ENCODE peak calls at places on chromosomes 4 and X, in ten cellular contexts. J is foreskin fibroblast, N is lower lobe of right lung, Q is AG04450, G is choroid plexus epithelial cell, D is AG10803, K is neural progenitor cell, P is WERI-Rb-1, C is epithelial cell of esophagus, I is endothelial cell. F is an unnamed sample.

GRCh38 chr4:961651-962230 is 11.6 kb downstream of the DGKQ start:
- DNase-seq in J (no peak), N (no peak), Q (no peak), G (no peak), D (no peak), K (no peak), P (no peak), C (peak), I (no peak), F (peak)

GRCh38 chr4:42328978-42329377 is 68.3 kb upstream of the SHISA3 start:
- DNase-seq in J (no peak), N (no peak), Q (no peak), G (no peak), D (no peak), K (no peak), P (no peak), C (no peak), I (no peak), F (no peak)

GRCh38 chrX:41952102-41952501 is 28.7 kb upstream of the CASK start:
- DNase-seq in J (no peak), N (no peak), Q (no peak), G (no peak), D (no peak), K (no peak), P (no peak), C (peak), I (no peak), F (no peak)

GRCh38 chrX:19723427-19723826 is 164.0 kb downstream of the SH3KBP1 start:
- DNase-seq in J (no peak), N (no peak), Q (no peak), G (no peak), D (no peak), K (no peak), P (no peak), C (peak), I (no peak), F (no peak)

GRCh38 chr4:55038176-55038890 is 87.1 kb downstream of the KDR start:
- DNase-seq in J (peak), N (no peak), Q (no peak), G (peak), D (peak), K (no peak), P (no peak), C (peak), I (no peak), F (no peak)

GRCh38 chr4:106444557-106444956 is 76.0 kb upstream of the GIMD1 start:
- DNase-seq in J (peak), N (no peak), Q (no peak), G (peak), D (peak), K (no peak), P (no peak), C (no peak), I (no peak), F (no peak)

GRCh38 chrX:114181195-114181594 is 402.7 kb upstream of the HTR2C start:
- DNase-seq in J (no peak), N (no peak), Q (no peak), G (no peak), D (no peak), K (no peak), P (no peak), C (no peak), I (no peak), F (no peak)

GRCh38 chr4:165489786-165490185 is 111.0 kb downstream of the CPE start:
- DNase-seq in J (no peak), N (no peak), Q (no peak), G (peak), D (peak), K (no peak), P (no peak), C (peak), I (no peak), F (no peak)

GRCh38 chr4:60463846-60464502 is 736.2 kb upstream of the ADGRL3 start:
- DNase-seq in J (no peak), N (no peak), Q (peak), G (peak), D (no peak), K (peak), P (peak), C (peak), I (peak), F (no peak)

GRCh38 chrX:24395775-24396174 is 35.3 kb downstream of the SUPT20HL1 start:
- DNase-seq in J (peak), N (no peak), Q (peak), G (peak), D (peak), K (peak), P (peak), C (peak), I (peak), F (no peak)

GRCh38 chr4:185411833-185412232 is 13.9 kb downstream of the UFSP2 start:
- DNase-seq in J (no peak), N (no peak), Q (no peak), G (no peak), D (no peak), K (no peak), P (no peak), C (no peak), I (no peak), F (no peak)

GRCh38 chrX:111375747-111376146 is 36.2 kb downstream of the DCX start:
- DNase-seq in J (no peak), N (no peak), Q (no peak), G (peak), D (no peak), K (peak), P (no peak), C (peak), I (peak), F (no peak)

GRCh38 chr4:107913283-107913899 is 18.0 kb upstream of the CYP2U1 start:
- DNase-seq in J (peak), N (no peak), Q (peak), G (peak), D (peak), K (peak), P (peak), C (peak), I (peak), F (no peak)

GRCh38 chr4:173990126-173990878 is 293.2 kb downstream of the FBXO8 start:
- DNase-seq in J (peak), N (no peak), Q (no peak), G (peak), D (peak), K (peak), P (peak), C (peak), I (peak), F (no peak)

GRCh38 chr4:11455201-11455835 is 26.6 kb upstream of the HS3ST1 start:
- DNase-seq in J (no peak), N (no peak), Q (no peak), G (no peak), D (no peak), K (no peak), P (no peak), C (no peak), I (no peak), F (no peak)

GRCh38 chr4:102288497-102288896 is 56.8 kb downstream of the SLC39A8 start:
- DNase-seq in J (no peak), N (no peak), Q (no peak), G (no peak), D (no peak), K (no peak), P (no peak), C (no peak), I (no peak), F (no peak)

GRCh38 chr4:67198757-67199156 is 346.5 kb downstream of the CENPC start:
- DNase-seq in J (no peak), N (no peak), Q (no peak), G (peak), D (no peak), K (no peak), P (peak), C (peak), I (peak), F (no peak)

GRCh38 chr4:14726441-14727405 is 275.6 kb upstream of the CPEB2 start:
- DNase-seq in J (peak), N (no peak), Q (no peak), G (peak), D (no peak), K (no peak), P (no peak), C (peak), I (no peak), F (no peak)

GRCh38 chr4:154973636-154974035 is 192.6 kb downstream of the RBM46 start:
- DNase-seq in J (no peak), N (no peak), Q (no peak), G (no peak), D (no peak), K (no peak), P (no peak), C (peak), I (no peak), F (no peak)

GRCh38 chrX:54891573-54891972 is 29.1 kb upstream of the TRO start:
- DNase-seq in J (peak), N (no peak), Q (no peak), G (peak), D (peak), K (peak), P (peak), C (peak), I (peak), F (no peak)
- TF ChIP-seq CTCF in J (peak), N (peak), Q (peak), G (peak), D (peak), K (peak), P (peak), C (peak), I (no peak), F (peak)

GRCh38 chrX:550514-550913 is 80.1 kb upstream of the SHOX start:
- DNase-seq in J (no peak), N (no peak), Q (no peak), G (no peak), D (no peak), K (no peak), P (no peak), C (no peak), I (no peak), F (no peak)
- TF ChIP-seq CTCF in J (no peak), N (no peak), Q (no peak), G (no peak), D (no peak), K (no peak), P (no peak), C (no peak), I (no peak), F (no peak)

GRCh38 chrX:103629295-103630170 is 758 bp downstream of the TCEAL1 start:
- DNase-seq in J (peak), N (peak), Q (peak), G (peak), D (peak), K (peak), P (peak), C (peak), I (peak), F (no peak)
- TF ChIP-seq CTCF in J (peak), N (peak), Q (peak), G (peak), D (peak), K (peak), P (peak), C (peak), I (no peak), F (peak)

GRCh38 chrX:38103857-38104812 is 97.8 kb downstream of the SYTL5 start:
- DNase-seq in J (no peak), N (no peak), Q (no peak), G (no peak), D (no peak), K (no peak), P (no peak), C (no peak), I (no peak), F (no peak)
- TF ChIP-seq CTCF in J (no peak), N (no peak), Q (no peak), G (no peak), D (no peak), K (no peak), P (no peak), C (no peak), I (no peak), F (no peak)

DNA sequence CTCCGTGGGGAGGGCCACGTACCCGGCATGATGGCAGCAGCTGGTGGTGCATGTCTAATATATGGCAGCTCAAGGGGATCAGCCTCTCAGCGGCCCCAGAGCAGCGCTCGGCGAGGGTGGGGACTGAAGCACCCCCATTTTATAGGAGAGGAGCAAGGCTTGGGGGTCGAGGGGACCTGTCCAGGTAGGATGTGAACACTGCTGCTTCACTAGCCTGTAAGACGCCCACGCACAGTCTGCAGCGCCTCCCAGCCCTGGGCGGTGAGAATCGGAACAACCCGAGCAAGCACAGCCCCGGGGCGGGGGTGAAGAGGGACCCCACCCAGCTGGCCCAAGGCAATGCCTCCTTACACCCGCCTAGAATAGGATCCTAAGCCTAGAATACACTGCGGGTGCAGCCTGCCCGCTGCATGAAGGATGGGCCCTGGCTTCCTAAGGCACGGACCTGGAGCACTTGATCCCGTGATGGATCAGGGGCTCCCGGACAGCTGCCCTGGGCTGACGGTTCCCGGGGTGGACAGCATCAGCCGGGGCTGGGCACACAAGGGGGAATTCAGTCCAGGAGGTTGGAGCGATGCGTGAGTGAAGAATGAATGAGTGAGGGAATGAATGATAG is 17.6 kb downstream of the ADRA2C start:
- DNase-seq in J (no peak), N (no peak), Q (no peak), G (peak), D (no peak), K (peak), P (peak), C (no peak), I (peak), F (no peak)
- TF ChIP-seq CTCF in J (peak), N (no peak), Q (peak), G (peak), D (peak), K (peak), P (peak), C (no peak), I (peak), F (peak)

GRCh38 chr4:8330821-8331566 is 61.4 kb downstream of the HTRA3 start:
- DNase-seq in J (peak), N (peak), Q (no peak), G (peak), D (peak), K (no peak), P (peak), C (no peak), I (no peak), F (peak)
- TF ChIP-seq CTCF in J (no peak), N (no peak), Q (no peak), G (peak), D (no peak), K (no peak), P (no peak), C (no peak), I (no peak), F (no peak)

GRCh38 chr4:109298279-109299010 is 4.0 kb downstream of the COL25A1 start:
- DNase-seq in J (no peak), N (no peak), Q (no peak), G (peak), D (no peak), K (peak), P (peak), C (peak), I (peak), F (no peak)
- TF ChIP-seq CTCF in J (peak), N (peak), Q (peak), G (peak), D (peak), K (peak), P (peak), C (peak), I (peak), F (peak)

DNA sequence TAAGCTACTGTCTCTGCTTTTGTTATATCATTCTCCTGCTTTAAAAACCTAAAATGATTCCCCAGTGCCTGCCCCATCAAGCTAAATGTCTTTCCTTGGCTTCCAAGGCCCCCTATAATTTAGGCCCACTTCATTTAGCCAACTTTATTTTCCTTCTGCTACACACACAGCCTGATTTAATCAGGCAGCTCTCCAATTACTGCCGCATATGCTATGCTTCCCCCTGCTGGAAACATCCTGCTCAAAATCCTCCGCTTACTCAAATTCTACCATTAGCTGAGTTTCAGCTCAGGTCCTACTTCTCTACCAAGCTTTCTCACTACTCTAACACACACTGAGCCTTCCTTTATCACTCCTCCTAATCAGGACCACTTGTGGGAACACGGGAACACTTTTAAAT is 17.0 kb downstream of the LAMP2 start:
- DNase-seq in J (peak), N (no peak), Q (no peak), G (peak), D (peak), K (peak), P (peak), C (peak), I (no peak), F (no peak)
- TF ChIP-seq CTCF in J (peak), N (no peak), Q (peak), G (peak), D (peak), K (peak), P (peak), C (peak), I (no peak), F (peak)

F was measured in chondrocyte.